ENCODE peak calls at places on chromosomes 6 and 20, in four cellular contexts. Y is caudate nucleus, H is GM03348, Z is HCT116. G is an unnamed sample.

GRCh38 chr6:81450180-81450579 is 302.3 kb downstream of the TENT5A start:
- DNase-seq in Y (no peak), H (peak), Z (peak), G (no peak)

GRCh38 chr20:45962031-45962755 is 9.8 kb downstream of the ZNF335 start:
- DNase-seq in Y (no peak), H (no peak), Z (no peak), G (no peak)

GRCh38 chr6:97697450-97697849 is 414.4 kb upstream of the MMS22L start:
- DNase-seq in Y (no peak), H (peak), Z (no peak), G (no peak)

GRCh38 chr6:3789018-3789895 is 37.7 kb upstream of the PXDC1 start:
- DNase-seq in Y (no peak), H (no peak), Z (no peak), G (no peak)

GRCh38 chr6:108942556-108943492 is 94.6 kb downstream of the ARMC2 start:
- DNase-seq in Y (no peak), H (no peak), Z (no peak), G (no peak)

GRCh38 chr20:37384683-37385174 is 38.8 kb downstream of the SRC start:
- DNase-seq in Y (peak), H (peak), Z (no peak), G (peak)

GRCh38 chr6:15602144-15602543 is 60.7 kb downstream of the DTNBP1 start:
- DNase-seq in Y (no peak), H (no peak), Z (no peak), G (no peak)

GRCh38 chr6:86148586-86148985 is 505.9 kb upstream of the SYNCRIP start:
- DNase-seq in Y (no peak), H (no peak), Z (no peak), G (no peak)

GRCh38 chr6:21601341-21601740 is 7.8 kb downstream of the SOX4 start:
- DNase-seq in Y (no peak), H (no peak), Z (no peak), G (no peak)

GRCh38 chr20:11076434-11076833 is 402.6 kb upstream of the JAG1 start:
- DNase-seq in Y (no peak), H (no peak), Z (no peak), G (no peak)

GRCh38 chr20:47669157-47669425 is 116.2 kb downstream of the SULF2 start:
- DNase-seq in Y (no peak), H (no peak), Z (no peak), G (no peak)

GRCh38 chr6:82144007-82144851 is 103.3 kb downstream of the IBTK start:
- DNase-seq in Y (no peak), H (peak), Z (peak), G (peak)

GRCh38 chr6:147190556-147190955 is 13.7 kb upstream of the STXBP5 start:
- DNase-seq in Y (no peak), H (no peak), Z (no peak), G (no peak)

GRCh38 chr20:22700387-22700786 is 116.0 kb upstream of the FOXA2 start:
- DNase-seq in Y (no peak), H (no peak), Z (no peak), G (no peak)

GRCh38 chr6:98833101-98834059 is 994 bp upstream of the POU3F2 start:
- DNase-seq in Y (peak), H (no peak), Z (no peak), G (no peak)

GRCh38 chr6:89888871-89889270 is 5.4 kb upstream of the GJA10 start:
- DNase-seq in Y (no peak), H (no peak), Z (no peak), G (no peak)

GRCh38 chr20:29079769-29080690 is 2177.4 kb upstream of the DEFB115 start:
- DNase-seq in Y (no peak), H (no peak), Z (no peak), G (peak)

GRCh38 chr6:30263734-30264133 is 50.5 kb upstream of the TRIM26 start:
- DNase-seq in Y (peak), H (peak), Z (no peak), G (no peak)

GRCh38 chr6:139777202-139777970 is 402.9 kb upstream of the CITED2 start:
- DNase-seq in Y (no peak), H (no peak), Z (no peak), G (no peak)

GRCh38 chr20:20399705-20400104 is 31.8 kb downstream of the INSM1 start:
- DNase-seq in Y (no peak), H (peak), Z (no peak), G (no peak)

G was measured in COLO829.